ENCODE peak calls at places on chromosomes 3 and 15, in six cellular contexts. D is GM12878, H is uterus, U is fibroblast of mammary gland, C is GM23248, N is GM12865. I is an unnamed sample.

GRCh38 chr15:72783563-72784232 is at the start of gene ADPGK:
- DNase-seq in H (peak), C (peak), N (peak), D (peak), U (peak), I (peak)

GRCh38 chr15:100332721-100333120 is 9.1 kb downstream of the ADAMTS17 start:
- DNase-seq in D (no peak), C (no peak), U (no peak), H (no peak), N (no peak), I (no peak)

GRCh38 chr3:42686832-42687650 is 1.7 kb downstream of the KLHL40 start:
- DNase-seq in U (no peak), D (no peak), N (no peak), H (no peak), C (no peak), I (no peak)

GRCh38 chr3:107227091-107227490 is 150.1 kb upstream of the CCDC54 start:
- DNase-seq in H (no peak), D (no peak), U (peak), C (peak), N (no peak), I (no peak)

GRCh38 chr15:69559440-69560215 is 107.0 kb downstream of the RPLP1 start:
- DNase-seq in D (no peak), N (no peak), U (peak), C (peak), H (no peak), I (no peak)

GRCh38 chr3:46566040-46566631 is at the start of gene LRRC2:
- DNase-seq in U (peak), H (peak), D (no peak), N (peak), C (peak), I (peak)

GRCh38 chr3:189144645-189145044 is 27.1 kb upstream of the TPRG1 start:
- DNase-seq in C (peak), D (no peak), N (peak), H (peak), U (peak), I (no peak)

GRCh38 chr3:95899494-95899893 is 914.9 kb upstream of the EPHA6 start:
- DNase-seq in C (peak), N (no peak), D (no peak), H (no peak), U (peak), I (no peak)

GRCh38 chr3:26438325-26438940 is 184.1 kb upstream of the LRRC3B start:
- DNase-seq in H (no peak), D (no peak), C (no peak), U (no peak), N (no peak), I (no peak)

GRCh38 chr3:52085883-52086282 is 29.5 kb upstream of the DUSP7 start:
- DNase-seq in C (no peak), N (no peak), H (no peak), D (no peak), U (no peak), I (no peak)

GRCh38 chr15:87118424-87118823 is 1038.8 kb downstream of the AGBL1 start:
- DNase-seq in H (no peak), C (no peak), D (no peak), N (no peak), U (no peak), I (no peak)

GRCh38 chr3:80192871-80193270 is 425.1 kb upstream of the ROBO1 start:
- DNase-seq in D (no peak), C (no peak), N (no peak), U (no peak), H (no peak), I (no peak)

GRCh38 chr3:56758539-56758981 is 43.2 kb downstream of the ARHGEF3 start:
- DNase-seq in H (peak), C (peak), D (peak), U (peak), N (peak), I (no peak)

GRCh38 chr3:170007031-170007663 is 30.6 kb upstream of the GPR160 start:
- DNase-seq in H (no peak), D (peak), U (peak), N (peak), C (peak), I (no peak)

GRCh38 chr3:34842706-34843478 is 796.4 kb upstream of the ARPP21 start:
- DNase-seq in H (no peak), C (no peak), U (no peak), D (no peak), N (no peak), I (no peak)

GRCh38 chr3:13801361-13802214 is 78.3 kb downstream of the WNT7A start:
- DNase-seq in H (no peak), D (no peak), U (no peak), N (no peak), C (no peak), I (no peak)

GRCh38 chr3:48478631-48479555 is 25.1 kb downstream of the SHISA5 start:
- DNase-seq in C (no peak), U (no peak), D (no peak), N (peak), H (no peak), I (no peak)

GRCh38 chr3:87595798-87596197 is 319.4 kb upstream of the POU1F1 start:
- DNase-seq in N (no peak), H (no peak), C (no peak), U (no peak), D (no peak), I (no peak)

GRCh38 chr3:172201990-172202318 is 162.6 kb downstream of the FNDC3B start:
- DNase-seq in H (peak), U (peak), N (no peak), D (no peak), C (peak), I (no peak)

GRCh38 chr3:126288314-126288713 is 68.9 kb downstream of the KLF15 start:
- DNase-seq in C (no peak), H (no peak), N (no peak), U (no peak), D (no peak), I (no peak)

GRCh38 chr3:190314741-190315140 is 7.5 kb downstream of the CLDN1 start:
- DNase-seq in D (no peak), H (no peak), N (no peak), U (no peak), C (no peak), I (no peak)

GRCh38 chr15:40108061-40108854 is 421 bp downstream of the BMF start:
- DNase-seq in C (peak), U (peak), D (no peak), N (peak), H (peak), I (peak)

GRCh38 chr3:132174500-132174899 is 139.7 kb upstream of the CPNE4 start:
- DNase-seq in N (no peak), H (no peak), U (peak), C (peak), D (no peak), I (no peak)

GRCh38 chr3:188320757-188321156 is 166.8 kb downstream of the LPP start:
- DNase-seq in C (peak), H (no peak), D (no peak), N (no peak), U (peak), I (no peak)

GRCh38 chr15:41919954-41920538 is 26.2 kb upstream of the SPTBN5 start:
- DNase-seq in C (no peak), H (no peak), N (no peak), D (no peak), U (peak), I (no peak)

GRCh38 chr3:81760215-81760614 is 1.2 kb downstream of the GBE1 start:
- DNase-seq in H (no peak), C (peak), N (no peak), U (no peak), D (no peak), I (no peak)

GRCh38 chr3:45819543-45819942 is 22.4 kb downstream of the LZTFL1 start:
- DNase-seq in N (no peak), H (no peak), D (no peak), C (peak), U (peak), I (no peak)

GRCh38 chr15:74959643-74959939 is 3.0 kb upstream of the RPP25 start:
- DNase-seq in D (no peak), C (no peak), H (no peak), N (no peak), U (no peak), I (no peak)

GRCh38 chr3:44478055-44478468 is 592 bp upstream of the ZNF445 start:
- DNase-seq in D (no peak), C (peak), N (no peak), U (no peak), H (no peak), I (no peak)

GRCh38 chr3:24683511-24684384 is 189.1 kb upstream of the THRB start:
- DNase-seq in C (peak), N (peak), U (peak), D (no peak), H (peak), I (no peak)

GRCh38 chr15:88636654-88637053 is 2.2 kb upstream of the ISG20 start:
- DNase-seq in H (no peak), N (no peak), C (no peak), U (no peak), D (no peak), I (no peak)

GRCh38 chr3:133742351-133743091 is 3.7 kb upstream of the TF start:
- DNase-seq in H (no peak), C (peak), D (peak), U (peak), N (peak), I (peak)

GRCh38 chr3:15102256-15102655 is 3.3 kb upstream of the RBSN start:
- DNase-seq in C (peak), H (peak), D (no peak), N (no peak), U (no peak), I (peak)

GRCh38 chr3:49732592-49732991 is 8.8 kb upstream of the GMPPB start:
- DNase-seq in U (no peak), C (no peak), D (no peak), N (no peak), H (no peak), I (no peak)

GRCh38 chr15:69474291-69474690 is 21.7 kb downstream of the RPLP1 start:
- DNase-seq in C (peak), U (no peak), H (no peak), N (no peak), D (no peak), I (no peak)

DNA sequence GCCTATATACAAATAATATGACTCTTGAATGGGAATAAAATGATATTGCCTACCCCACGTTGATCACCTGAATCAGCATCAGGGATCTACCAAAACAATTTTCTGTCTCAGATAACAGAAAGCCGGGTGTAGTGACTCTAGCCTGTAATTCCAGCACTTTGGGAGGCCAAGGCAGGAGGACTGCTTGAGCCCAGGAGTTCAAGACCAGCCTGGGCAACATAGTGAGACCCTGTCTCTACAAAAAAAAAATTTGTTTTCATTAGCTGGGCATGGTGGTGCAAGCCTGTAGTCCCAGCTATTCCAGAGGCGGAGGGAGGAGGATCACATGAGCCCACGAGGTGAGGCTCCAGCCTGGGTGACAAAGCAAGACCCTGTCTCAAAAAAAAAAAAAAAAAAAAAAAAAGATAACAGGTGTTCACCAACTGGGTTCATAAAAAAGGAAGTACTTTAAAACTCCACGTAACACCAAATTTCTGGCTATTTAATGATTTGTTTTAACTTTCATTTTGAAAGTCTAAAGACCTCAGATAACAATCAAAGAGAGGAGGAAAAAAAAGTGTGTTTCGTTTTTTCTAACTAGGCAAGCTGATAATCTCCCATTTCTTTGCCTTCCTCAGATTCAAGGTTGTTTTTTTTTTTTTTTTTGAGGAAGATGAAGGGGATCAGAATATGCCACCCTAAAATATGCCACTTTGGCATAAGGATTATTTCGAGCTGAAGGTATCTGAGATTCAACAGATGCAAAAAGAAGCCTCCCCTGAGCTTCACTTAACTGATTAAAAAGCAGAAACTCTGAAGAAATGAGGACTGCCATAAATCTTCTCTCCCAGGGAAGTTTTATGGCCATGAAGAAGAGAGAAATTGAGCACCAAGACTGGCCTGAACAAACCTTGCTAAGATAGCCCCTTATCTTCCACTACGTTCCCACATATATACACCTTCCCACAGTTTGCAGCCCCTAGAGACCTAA is 44.1 kb downstream of the TRANK1 start:
- DNase-seq in C (no peak), U (no peak), D (no peak), H (no peak), N (no peak), I (no peak)
- H3K4me3 ChIP-seq in C (no peak), U (no peak), D (no peak), H (no peak), N (no peak), I (no peak)

DNA sequence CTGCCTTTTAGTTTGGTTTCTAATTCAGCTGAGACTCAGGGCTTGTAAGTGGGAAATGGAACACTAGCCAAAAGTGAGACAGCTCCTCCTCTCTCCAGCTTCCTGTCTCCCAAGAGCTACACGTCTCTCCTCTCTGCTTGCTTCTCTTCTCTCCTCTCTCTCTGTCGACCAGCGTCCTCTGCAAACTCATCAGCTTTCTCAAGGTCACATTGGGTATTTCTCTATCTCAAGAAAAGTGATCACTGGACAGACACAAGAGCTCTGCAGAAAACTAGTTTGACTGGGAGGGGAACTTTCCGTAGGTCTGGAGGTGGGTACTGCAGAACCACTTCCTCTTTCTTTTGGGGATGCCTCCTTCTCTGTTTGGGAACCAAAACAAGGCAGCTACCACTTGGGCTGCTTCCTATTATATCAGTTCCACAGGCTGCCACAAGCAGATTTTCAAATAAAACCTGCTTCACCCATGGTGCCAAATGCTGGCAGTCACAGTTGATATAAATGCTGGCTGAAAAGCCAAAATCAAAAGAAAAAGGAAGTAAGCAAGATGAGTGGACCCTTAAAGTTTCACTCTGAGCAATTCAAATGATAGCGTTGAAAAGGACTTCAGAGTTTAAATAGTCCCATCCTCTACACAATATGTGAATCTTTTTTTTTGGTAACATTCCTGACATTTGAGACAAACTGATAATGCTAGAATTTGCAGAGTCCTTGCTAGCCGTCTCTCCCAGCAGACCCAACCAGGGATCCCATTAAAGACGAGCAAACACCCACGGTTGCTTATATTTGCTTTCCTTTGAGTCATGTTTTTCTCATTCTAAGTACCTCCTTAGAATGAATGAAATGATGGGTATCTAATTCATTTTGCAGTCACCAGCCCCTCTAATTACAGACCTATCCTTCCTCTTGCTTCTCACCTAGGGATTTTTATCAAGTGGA is 7.2 kb upstream of the DYNC1LI1 start:
- DNase-seq in U (peak), H (no peak), N (peak), D (peak), C (peak), I (no peak)
- H3K4me3 ChIP-seq in U (no peak), H (no peak), N (peak), D (peak), C (peak), I (no peak)

GRCh38 chr15:71680079-71680461 is 130.3 kb upstream of the NR2E3 start:
- DNase-seq in U (no peak), N (no peak), D (no peak), H (no peak), C (no peak), I (no peak)

GRCh38 chr15:71678191-71678590 is 132.2 kb upstream of the NR2E3 start:
- DNase-seq in H (no peak), U (peak), N (peak), C (peak), D (no peak), I (no peak)

GRCh38 chr15:71679223-71680078 is 130.9 kb upstream of the NR2E3 start:
- DNase-seq in U (peak), C (peak), D (no peak), N (peak), H (peak), I (no peak)

GRCh38 chr15:71677352-71677751 is 133.0 kb upstream of the NR2E3 start:
- DNase-seq in C (no peak), H (no peak), U (no peak), N (peak), D (no peak), I (peak)

GRCh38 chr15:71677766-71678165 is 132.6 kb upstream of the NR2E3 start:
- DNase-seq in N (no peak), H (no peak), C (no peak), U (no peak), D (no peak), I (no peak)
- H3K4me3 ChIP-seq in N (no peak), H (no peak), C (no peak), U (no peak), D (no peak), I (no peak)

DNA sequence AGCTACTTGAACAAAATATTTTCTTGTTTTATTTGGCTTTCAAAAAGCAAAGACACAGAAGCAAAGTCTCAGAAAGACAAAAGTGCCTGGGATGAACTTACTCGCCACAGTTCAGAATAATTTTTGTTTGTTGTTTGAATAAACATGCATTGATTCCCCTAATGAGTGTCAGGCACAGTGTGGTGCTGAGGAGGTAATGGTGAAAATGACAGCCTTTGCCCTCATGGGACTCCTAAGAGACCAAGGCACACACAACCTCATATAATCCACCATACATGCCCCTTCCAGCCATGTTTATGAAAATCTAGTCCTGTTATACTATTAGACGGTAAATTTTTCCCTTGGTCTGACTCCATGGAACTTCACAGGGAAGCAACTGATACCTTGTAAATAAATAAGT is 2.5 kb downstream of the GOLIM4 start:
- DNase-seq in D (no peak), N (no peak), C (no peak), H (no peak), U (no peak), I (no peak)
- H3K4me3 ChIP-seq in D (peak), N (peak), C (peak), H (peak), U (peak), I (peak)

GRCh38 chr15:78159395-78159794 is 10.2 kb downstream of the IDH3A start:
- DNase-seq in D (no peak), N (no peak), H (no peak), U (no peak), C (no peak), I (no peak)

GRCh38 chr15:78157203-78157602 is 8.0 kb downstream of the IDH3A start:
- DNase-seq in C (no peak), N (no peak), U (no peak), D (no peak), H (no peak), I (no peak)

GRCh38 chr15:78154955-78155354 is 5.8 kb downstream of the IDH3A start:
- DNase-seq in N (no peak), H (no peak), D (no peak), C (no peak), U (no peak), I (no peak)

GRCh38 chr15:78156653-78157052 is 7.5 kb downstream of the IDH3A start:
- DNase-seq in D (no peak), H (no peak), C (no peak), N (no peak), U (peak), I (no peak)

DNA sequence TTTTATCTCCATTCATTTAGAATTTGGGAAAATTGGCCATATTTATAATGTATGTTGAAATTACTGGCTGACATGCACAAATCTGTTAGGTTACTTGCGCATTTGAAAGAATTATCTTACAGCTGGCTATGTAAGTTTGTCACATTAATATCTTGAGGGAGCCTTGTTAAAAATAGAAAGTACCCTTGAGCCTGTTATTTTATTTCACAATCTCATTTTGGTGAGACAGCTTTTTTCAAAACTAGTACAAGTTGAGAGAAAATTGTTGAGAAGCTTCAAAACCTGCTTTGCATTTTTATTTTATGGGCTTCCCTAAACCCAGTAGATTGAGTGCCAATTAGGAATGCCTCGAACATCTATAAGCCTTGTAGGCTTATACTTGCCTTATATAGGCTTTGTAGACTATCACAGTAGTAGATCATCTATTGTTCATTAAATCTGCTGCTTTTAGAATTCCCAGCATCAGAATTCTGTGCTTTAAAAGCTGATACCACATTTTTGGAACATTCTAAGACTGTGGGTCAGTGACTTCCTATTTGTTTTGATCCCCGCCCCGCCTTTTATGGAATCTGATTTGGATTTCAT is 6.3 kb downstream of the IDH3A start:
- DNase-seq in D (no peak), U (no peak), H (no peak), C (no peak), N (no peak), I (no peak)
- H3K4me3 ChIP-seq in D (no peak), U (no peak), H (no peak), C (no peak), N (no peak), I (no peak)

GRCh38 chr3:186213946-186214345 is 105.1 kb upstream of the ETV5 start:
- DNase-seq in H (no peak), U (peak), D (no peak), N (peak), C (no peak), I (no peak)
- H3K4me3 ChIP-seq in H (no peak), U (no peak), D (no peak), N (no peak), C (no peak), I (no peak)